ENCODE peak calls at places on chromosomes 5 and 9, in seven cellular contexts. J is fibroblast of pulmonary artery, O is Calu3, D is nephron progenitor cell, Q is HFFc6, F is AG04449, E is GM13976. M is an unnamed sample.
A peak's percentile ranks its signal among the peaks of the same experiment; 100 is the strongest.

GRCh38 chr9:123026425-123026824 is 7.0 kb upstream of the GPR21 start:
- DNase-seq in D (no peak), F (no peak), O (no peak), Q (no peak), E (no peak), J (no peak), M (no peak)

GRCh38 chr9:90025816-90026215 is 421.0 kb downstream of the GADD45G start:
- DNase-seq in O (no peak), F (no peak), D (no peak), J (no peak), Q (no peak), E (no peak), M (no peak)

GRCh38 chr5:72288923-72289322 is 31.1 kb downstream of the MRPS27 start:
- DNase-seq in D (no peak), E (no peak), Q (no peak), F (no peak), J (no peak), O (no peak), M (no peak)

GRCh38 chr5:116032094-116032517 is at the start of gene ARL14EPL:
- DNase-seq in E (peak; percentile 24), F (peak; percentile 1), O (peak; percentile 83), J (peak; percentile 94), Q (peak; percentile 76), D (no peak), M (no peak)

GRCh38 chr9:93666279-93666784 is 89.9 kb downstream of the PHF2 start:
- DNase-seq in O (no peak), E (no peak), D (peak; percentile 31), J (no peak), F (no peak), Q (no peak), M (no peak)

GRCh38 chr5:23405316-23406068 is 101.9 kb upstream of the PRDM9 start:
- DNase-seq in F (no peak), Q (no peak), O (no peak), J (peak; percentile 37), D (no peak), E (no peak), M (no peak)

GRCh38 chr5:5350101-5350500 is 72.4 kb upstream of the ICE1 start:
- DNase-seq in Q (no peak), J (no peak), D (no peak), E (no peak), F (no peak), O (no peak), M (no peak)

GRCh38 chr5:134920848-134921575 is 16.1 kb downstream of the PCBD2 start:
- DNase-seq in Q (no peak), D (no peak), F (no peak), E (no peak), O (no peak), J (no peak), M (no peak)

GRCh38 chr5:152608514-152608913 is 203.4 kb upstream of the NMUR2 start:
- DNase-seq in D (no peak), F (no peak), J (no peak), O (no peak), Q (no peak), E (no peak), M (no peak)

GRCh38 chr5:152701305-152701704 is 296.2 kb upstream of the NMUR2 start:
- DNase-seq in F (no peak), J (no peak), D (peak; percentile 10), O (no peak), E (no peak), Q (no peak), M (no peak)

GRCh38 chr9:93223241-93224180 is 39.6 kb downstream of the WNK2 start:
- DNase-seq in Q (peak; percentile 80), E (no peak), D (no peak), F (peak; percentile 23), O (peak; percentile 88), J (peak; percentile 31), M (no peak)

GRCh38 chr9:133664651-133665050 is 28.5 kb downstream of the DBH start:
- DNase-seq in D (no peak), J (no peak), F (no peak), Q (no peak), O (no peak), E (no peak), M (no peak)

GRCh38 chr9:16106211-16106610 is 553.4 kb downstream of the CCDC171 start:
- DNase-seq in D (no peak), Q (no peak), E (no peak), F (no peak), J (no peak), O (no peak), M (no peak)

GRCh38 chr5:146290318-146290717 is 48.3 kb upstream of the POU4F3 start:
- DNase-seq in O (no peak), Q (no peak), F (no peak), E (no peak), J (no peak), D (no peak), M (no peak)

GRCh38 chr9:36486933-36487481 is 85.7 kb upstream of the MELK start:
- DNase-seq in Q (no peak), F (no peak), J (peak; percentile 21), O (peak; percentile 4), D (peak; percentile 65), E (peak; percentile 69), M (peak; percentile 66)

GRCh38 chr9:125890793-125891192 is 143.6 kb downstream of the PBX3 start:
- DNase-seq in D (no peak), Q (no peak), E (no peak), F (no peak), J (no peak), O (no peak), M (no peak)

GRCh38 chr5:149636861-149637246 is 55.6 kb downstream of the ARHGEF37 start:
- DNase-seq in D (peak; percentile 44), J (peak; percentile 75), Q (no peak), F (no peak), E (peak; percentile 75), O (peak; percentile 82), M (peak; percentile 93)

GRCh38 chr5:72510610-72511121 is 3.5 kb upstream of the ZNF366 start:
- DNase-seq in F (no peak), E (no peak), O (no peak), J (peak; percentile 66), Q (peak; percentile 71), D (no peak), M (no peak)

GRCh38 chr9:98832768-98833089 is 25.3 kb downstream of the GALNT12 start:
- DNase-seq in D (no peak), O (no peak), J (no peak), Q (no peak), F (no peak), E (no peak), M (no peak)

GRCh38 chr9:110591526-110591925 is 12.0 kb upstream of the SVEP1 start:
- DNase-seq in D (no peak), F (no peak), Q (peak; percentile 27), O (no peak), J (peak; percentile 35), E (no peak), M (no peak)

GRCh38 chr5:173029499-173029921 is 26.6 kb upstream of the CREBRF start:
- DNase-seq in E (no peak), O (no peak), D (no peak), Q (no peak), J (no peak), F (no peak), M (no peak)

GRCh38 chr5:103569313-103570060 is 6.9 kb upstream of the NUDT12 start:
- DNase-seq in J (no peak), O (peak; percentile 34), Q (no peak), D (no peak), F (no peak), E (no peak), M (no peak)

GRCh38 chr5:77935516-77936364 is 159.6 kb upstream of the TBCA start:
- DNase-seq in O (no peak), J (peak; percentile 14), D (no peak), F (no peak), E (no peak), Q (peak; percentile 17), M (no peak)

GRCh38 chr5:141101059-141101458 is 786 bp downstream of the PCDHB3 start:
- DNase-seq in J (no peak), Q (no peak), F (no peak), D (no peak), E (no peak), O (no peak), M (no peak)

GRCh38 chr5:141105350-141105749 is 5.1 kb downstream of the PCDHB3 start:
- DNase-seq in D (no peak), Q (no peak), E (no peak), O (no peak), F (no peak), J (no peak), M (no peak)

GRCh38 chr5:141094481-141095262 is at the start of gene PCDHB2:
- DNase-seq in E (no peak), J (peak; percentile 17), O (no peak), D (peak; percentile 80), Q (peak; percentile 69), F (no peak), M (peak; percentile 82)

GRCh38 chr5:141095263-141095641 is 837 bp downstream of the PCDHB2 start:
- DNase-seq in O (no peak), F (no peak), J (no peak), Q (no peak), E (no peak), D (no peak), M (no peak)

GRCh38 chr5:141100243-141100805 is at the start of gene PCDHB3:
- DNase-seq in D (no peak), J (peak; percentile 10), E (no peak), O (peak; percentile 30), F (no peak), Q (peak; percentile 68), M (peak; percentile 66)
- TF ChIP-seq CTCF in D (no peak), J (no peak), E (no peak), O (no peak), F (no peak), Q (peak; percentile 84), M (peak; percentile 83)

GRCh38 chr5:1235379-1235778 is 10.2 kb downstream of the SLC6A18 start:
- DNase-seq in E (no peak), Q (no peak), J (no peak), D (no peak), O (no peak), F (no peak), M (no peak)
- TF ChIP-seq CTCF in E (no peak), Q (no peak), J (no peak), D (no peak), O (no peak), F (no peak), M (no peak)

GRCh38 chr5:18305288-18305899 is 671.1 kb downstream of the TAF11L14 start:
- DNase-seq in F (no peak), J (peak; percentile 50), E (peak; percentile 44), D (peak; percentile 28), Q (peak; percentile 44), O (peak; percentile 24), M (peak; percentile 46)
- TF ChIP-seq CTCF in F (peak; percentile 73), J (peak; percentile 75), E (peak; percentile 70), D (peak; percentile 81), Q (peak; percentile 88), O (peak; percentile 22), M (peak; percentile 82)

GRCh38 chr5:38250752-38251448 is 7.5 kb upstream of the EGFLAM start:
- DNase-seq in E (no peak), D (no peak), O (no peak), J (no peak), Q (no peak), F (no peak), M (no peak)

GRCh38 chr5:38253759-38254158 is 4.6 kb upstream of the EGFLAM start:
- DNase-seq in O (no peak), Q (no peak), J (no peak), F (no peak), E (no peak), D (no peak), M (no peak)

GRCh38 chr5:38249812-38250211 is 8.5 kb upstream of the EGFLAM start:
- DNase-seq in F (no peak), J (no peak), D (no peak), E (no peak), Q (no peak), O (no peak), M (no peak)

GRCh38 chr5:38249286-38249685 is 9.1 kb upstream of the EGFLAM start:
- DNase-seq in D (no peak), J (no peak), Q (no peak), O (no peak), E (no peak), F (no peak), M (no peak)
- TF ChIP-seq CTCF in D (no peak), J (no peak), Q (no peak), O (no peak), E (no peak), F (no peak), M (no peak)